ENCODE peak calls at places on chromosome 14, in ten cellular contexts. F, N, W, C, Z, I, S, J, Y and A are unnamed samples.

GRCh38 chr14:68598621-68599447 is 194.0 kb downstream of the ZFP36L1 start:
- DNase-seq in F (peak), N (no peak), W (peak), C (no peak), Z (no peak), I (no peak), S (no peak), J (peak), Y (no peak), A (no peak)

GRCh38 chr14:74712499-74713394 is at the start of the genes AREL1 and FCF1:
- DNase-seq in F (no peak), N (peak), W (peak), C (peak), Z (peak), I (peak), S (peak), J (peak), Y (peak), A (no peak)

GRCh38 chr14:71399057-71399487 is 491.8 kb downstream of the PCNX1 start:
- DNase-seq in F (peak), N (no peak), W (no peak), C (no peak), Z (no peak), I (no peak), S (no peak), J (no peak), Y (no peak), A (peak)

GRCh38 chr14:58572092-58572853 is 65.5 kb upstream of the DACT1 start:
- DNase-seq in F (no peak), N (no peak), W (no peak), C (peak), Z (peak), I (no peak), S (peak), J (peak), Y (peak), A (no peak)

GRCh38 chr14:45947785-45948184 is 694.8 kb upstream of the MIS18BP1 start:
- DNase-seq in F (no peak), N (no peak), W (no peak), C (no peak), Z (no peak), I (no peak), S (no peak), J (no peak), Y (no peak), A (no peak)

GRCh38 chr14:102510616-102511520 is 1.3 kb upstream of the ANKRD9 start:
- DNase-seq in F (no peak), N (no peak), W (no peak), C (no peak), Z (no peak), I (peak), S (peak), J (no peak), Y (peak), A (no peak)

GRCh38 chr14:56854325-56854724 is 44.0 kb upstream of the OTX2 start:
- DNase-seq in F (no peak), N (no peak), W (no peak), C (no peak), Z (no peak), I (no peak), S (no peak), J (no peak), Y (no peak), A (no peak)

GRCh38 chr14:90609376-90609775 is 206.9 kb downstream of the TTC7B start:
- DNase-seq in F (no peak), N (no peak), W (no peak), C (no peak), Z (no peak), I (no peak), S (no peak), J (no peak), Y (no peak), A (no peak)

GRCh38 chr14:30885840-30886740 is 11.7 kb downstream of the COCH start:
- DNase-seq in F (no peak), N (no peak), W (peak), C (no peak), Z (peak), I (no peak), S (no peak), J (no peak), Y (no peak), A (no peak)

GRCh38 chr14:39430762-39431415 is 1.3 kb downstream of the FBXO33 start:
- DNase-seq in F (no peak), N (no peak), W (no peak), C (no peak), Z (peak), I (no peak), S (no peak), J (peak), Y (no peak), A (no peak)

GRCh38 chr14:58772814-58773620 is 135.3 kb downstream of the DACT1 start:
- DNase-seq in F (no peak), N (no peak), W (no peak), C (no peak), Z (no peak), I (peak), S (peak), J (no peak), Y (no peak), A (no peak)

GRCh38 chr14:23514009-23514962 is 37.3 kb downstream of the ZFHX2 start:
- DNase-seq in F (no peak), N (no peak), W (no peak), C (no peak), Z (no peak), I (no peak), S (no peak), J (no peak), Y (no peak), A (no peak)

GRCh38 chr14:64828096-64828495 is 51.6 kb downstream of the SPTB start:
- DNase-seq in F (no peak), N (no peak), W (no peak), C (no peak), Z (no peak), I (no peak), S (no peak), J (no peak), Y (no peak), A (no peak)

GRCh38 chr14:54629635-54630360 is 62.9 kb downstream of the SAMD4A start:
- DNase-seq in F (no peak), N (no peak), W (no peak), C (no peak), Z (no peak), I (no peak), S (no peak), J (no peak), Y (no peak), A (no peak)

GRCh38 chr14:51117579-51117978 is 22.7 kb upstream of the TRIM9 start:
- DNase-seq in F (no peak), N (peak), W (no peak), C (no peak), Z (no peak), I (no peak), S (no peak), J (no peak), Y (no peak), A (no peak)

GRCh38 chr14:61472025-61472672 is 150.8 kb downstream of the PRKCH start:
- DNase-seq in F (no peak), N (peak), W (peak), C (no peak), Z (peak), I (no peak), S (no peak), J (peak), Y (no peak), A (no peak)

GRCh38 chr14:26966942-26967341 is 369.1 kb upstream of the NOVA1 start:
- DNase-seq in F (no peak), N (no peak), W (no peak), C (no peak), Z (no peak), I (peak), S (peak), J (no peak), Y (no peak), A (no peak)

GRCh38 chr14:34711169-34711568 is 3.2 kb downstream of the CFL2 start:
- DNase-seq in F (no peak), N (peak), W (peak), C (no peak), Z (peak), I (no peak), S (no peak), J (peak), Y (no peak), A (no peak)

GRCh38 chr14:72986214-72986613 is 40.7 kb downstream of the ZFYVE1 start:
- DNase-seq in F (no peak), N (peak), W (no peak), C (no peak), Z (no peak), I (no peak), S (no peak), J (no peak), Y (no peak), A (no peak)

GRCh38 chr14:105439179-105439578 is 19.6 kb downstream of the MTA1 start:
- DNase-seq in F (no peak), N (no peak), W (no peak), C (no peak), Z (no peak), I (no peak), S (no peak), J (no peak), Y (no peak), A (no peak)

GRCh38 chr14:42687421-42687820 is 1080.7 kb downstream of the LRFN5 start:
- DNase-seq in F (no peak), N (no peak), W (no peak), C (no peak), Z (no peak), I (peak), S (peak), J (no peak), Y (no peak), A (no peak)

GRCh38 chr14:101047326-101047725 is 143.8 kb upstream of the RTL1 start:
- DNase-seq in F (no peak), N (no peak), W (no peak), C (no peak), Z (no peak), I (no peak), S (no peak), J (no peak), Y (no peak), A (no peak)